ENCODE peak calls at places on chromosomes 7 and 10, in four cellular contexts. F is HCT116, J is K562, Y is SK-N-SH. U is an unnamed sample.

GRCh38 chr7:107838024-107838423 is 35.0 kb upstream of the SLC26A3 start:
- DNase-seq in Y (no peak), J (no peak), F (no peak), U (no peak)

GRCh38 chr10:21975378-21975990 is 28.0 kb downstream of the DNAJC1 start:
- DNase-seq in F (no peak), J (no peak), Y (peak; percentile 31), U (no peak)

GRCh38 chr7:147419001-147419400 is 1171.6 kb upstream of the C7orf33 start:
- DNase-seq in Y (no peak), F (no peak), J (no peak), U (no peak)

GRCh38 chr10:121637437-121637836 is 39.2 kb upstream of the FGFR2 start:
- DNase-seq in J (no peak), F (no peak), Y (no peak), U (no peak)

GRCh38 chr10:62000037-62000603 is 98.6 kb downstream of the ARID5B start:
- DNase-seq in Y (no peak), J (no peak), F (no peak), U (no peak)

GRCh38 chr7:91812388-91812787 is 68.1 kb downstream of the MTERF1 start:
- DNase-seq in Y (no peak), F (no peak), J (no peak), U (no peak)

GRCh38 chr10:129586897-129587443 is 119.9 kb downstream of the MGMT start:
- DNase-seq in Y (no peak), J (no peak), F (no peak), U (peak; percentile 29)

GRCh38 chr7:112149734-112150133 is 56.5 kb downstream of the DOCK4 start:
- DNase-seq in Y (no peak), J (no peak), F (no peak), U (no peak)

GRCh38 chr7:81725496-81726117 is 44.2 kb downstream of the HGF start:
- DNase-seq in F (no peak), Y (peak; percentile 15), J (no peak), U (no peak)

GRCh38 chr10:11145498-11145855 is 127.8 kb downstream of the CELF2 start:
- DNase-seq in J (peak; percentile 51), F (no peak), Y (no peak), U (no peak)

GRCh38 chr7:47132471-47132870 is 449.4 kb downstream of the TNS3 start:
- DNase-seq in J (no peak), F (no peak), Y (no peak), U (no peak)

GRCh38 chr7:83486957-83487356 is 162.0 kb downstream of the SEMA3E start:
- DNase-seq in J (no peak), F (no peak), Y (no peak), U (no peak)

GRCh38 chr10:70915206-70915605 is 26.8 kb upstream of the PCBD1 start:
- DNase-seq in F (no peak), J (no peak), Y (no peak), U (no peak)

GRCh38 chr7:148941598-148942280 is 57.6 kb upstream of the EZH2 start:
- DNase-seq in J (peak; percentile 79), Y (peak; percentile 85), F (peak; percentile 75), U (peak; percentile 84)

GRCh38 chr7:44277851-44278250 is 47.5 kb downstream of the CAMK2B start:
- DNase-seq in J (no peak), Y (peak; percentile 72), F (no peak), U (no peak)

GRCh38 chr10:124381011-124381591 is 37.6 kb downstream of the OAT start:
- DNase-seq in J (no peak), F (no peak), Y (no peak), U (no peak)

GRCh38 chr10:98028168-98028770 is 2.2 kb downstream of the CRTAC1 start:
- DNase-seq in J (peak; percentile 75), F (peak; percentile 37), Y (peak; percentile 75), U (peak; percentile 91)

GRCh38 chr10:15859865-15860691 is at the start of gene MINDY3:
- DNase-seq in F (peak; percentile 79), J (peak; percentile 84), Y (peak; percentile 77), U (peak; percentile 73)

GRCh38 chr10:76436367-76436766 is 1004.9 kb downstream of the LRMDA start:
- DNase-seq in Y (no peak), F (no peak), J (no peak), U (no peak)

GRCh38 chr10:76430330-76430729 is 998.9 kb downstream of the LRMDA start:
- DNase-seq in F (no peak), J (no peak), Y (no peak), U (no peak)

GRCh38 chr10:76435154-76435553 is 1003.7 kb downstream of the LRMDA start:
- DNase-seq in Y (no peak), J (no peak), F (no peak), U (no peak)

GRCh38 chr10:76432274-76433012 is 1001.0 kb downstream of the LRMDA start:
- DNase-seq in Y (peak; percentile 18), F (no peak), J (no peak), U (peak; percentile 54)

DNA sequence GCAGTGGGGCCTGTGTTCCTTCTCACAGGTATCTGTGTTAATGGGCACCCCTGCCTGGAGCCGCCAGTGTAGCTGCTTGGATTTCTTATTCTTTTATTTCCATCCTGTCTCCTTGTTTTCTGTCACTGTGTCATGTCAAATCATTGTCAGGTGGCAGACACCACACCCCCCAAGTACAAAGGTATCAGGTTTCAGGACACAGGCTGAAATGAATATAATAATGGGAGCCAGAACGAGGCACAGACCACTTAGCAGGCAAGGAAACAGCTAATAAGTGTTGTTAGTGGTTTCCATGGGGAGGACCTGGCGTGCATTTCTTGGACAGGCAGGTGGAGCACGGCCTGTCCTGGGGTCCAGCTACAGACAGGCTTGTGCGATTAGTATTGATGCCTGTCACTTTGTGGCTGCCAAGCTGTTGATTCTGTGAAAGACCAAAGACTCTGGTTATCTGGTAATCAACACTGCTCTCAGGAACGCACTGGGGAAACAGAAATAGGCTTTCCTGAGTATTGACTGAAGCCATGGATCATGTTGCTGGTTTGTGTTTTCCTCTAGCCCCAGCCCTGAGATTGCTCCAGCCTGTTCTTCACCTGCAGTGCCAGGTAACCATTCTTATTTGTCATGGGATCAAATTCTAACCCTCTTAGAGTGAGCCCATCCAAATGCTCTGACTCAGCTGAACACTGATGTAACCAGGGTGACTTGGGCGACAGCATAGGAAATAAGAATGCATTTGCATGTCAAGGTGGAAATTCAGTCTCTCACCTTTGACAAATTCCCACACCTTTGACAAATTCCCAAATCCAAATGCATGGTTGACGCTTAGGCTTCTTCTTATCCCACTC is 1002.0 kb downstream of the LRMDA start:
- DNase-seq in Y (peak; percentile 30), J (no peak), F (no peak), U (no peak)
- TF ChIP-seq REST in Y (no peak), J (no peak), F (no peak), U (no peak)

DNA sequence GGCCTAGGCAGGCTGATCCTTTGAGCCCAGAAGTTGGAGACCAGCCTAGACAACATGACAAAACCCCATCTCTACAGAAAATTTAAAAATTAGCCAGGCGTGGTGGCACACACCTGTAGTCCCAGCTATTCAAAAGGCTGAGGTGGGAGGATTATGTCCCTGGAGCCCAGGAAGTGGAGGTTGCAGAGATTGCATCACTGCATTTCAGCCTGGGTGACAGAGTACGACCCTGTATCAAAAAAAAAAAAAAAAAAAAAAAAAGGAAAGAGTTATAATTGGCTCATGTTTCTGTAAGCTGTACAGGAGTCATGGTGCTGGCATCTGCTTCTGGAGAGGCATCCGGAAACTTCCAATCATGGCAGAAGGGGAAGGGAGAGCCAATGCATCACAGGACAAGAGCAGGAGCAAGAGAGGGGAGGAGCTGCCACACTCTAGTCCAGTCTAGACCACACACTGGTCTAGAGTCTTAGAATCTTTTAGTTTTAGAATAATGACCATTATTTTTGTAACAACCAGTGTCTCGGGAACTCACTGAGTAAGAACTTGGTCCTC is 16.8 kb downstream of the DOCK1 start:
- DNase-seq in Y (no peak), J (no peak), F (peak; percentile 29), U (no peak)
- H3K4me3 ChIP-seq in Y (no peak overlapping the region), J (no peak overlapping the region), F (no peak overlapping the region), U (no peak overlapping the region)

GRCh38 chr10:132700168-132701098 is 85.5 kb downstream of the NKX6-2 start:
- DNase-seq in J (no peak), F (no peak), Y (no peak), U (no peak)
- H2AFZ ChIP-seq in J (no peak overlapping the region), F (no peak overlapping the region), Y (no peak overlapping the region), U (no peak overlapping the region)

GRCh38 chr7:120949393-120949799 is 1.2 kb upstream of the ING3 start:
- DNase-seq in F (no peak), Y (no peak), J (no peak), U (no peak)

GRCh38 chr7:120951826-120952225 is 1.2 kb downstream of the ING3 start:
- DNase-seq in J (no peak), F (no peak), Y (no peak), U (no peak)

GRCh38 chr7:120950026-120950538 is 495 bp upstream of the ING3 start:
- DNase-seq in Y (no peak), J (no peak), F (no peak), U (no peak)

GRCh38 chr7:120951309-120951706 is 731 bp downstream of the ING3 start:
- DNase-seq in Y (no peak), F (no peak), J (no peak), U (no peak)

GRCh38 chr7:120950539-120951308 is at the start of gene ING3:
- DNase-seq in Y (peak; percentile 96), J (peak; percentile 97), F (peak; percentile 95), U (peak; percentile 99)
- TF ChIP-seq REST in Y (peak; percentile 17), J (no peak), F (no peak), U (no peak)

GRCh38 chr10:112957589-112958202 is 7.6 kb downstream of the TCF7L2 start:
- DNase-seq in J (no peak), Y (no peak), F (no peak), U (no peak)
- H3K4me3 ChIP-seq in J (no peak overlapping the region), Y (no peak overlapping the region), F (peak overlapping the region; percentile 73), U (peak overlapping the region; percentile 83)

GRCh38 chr7:37342170-37342569 is 106.5 kb downstream of the ELMO1 start:
- DNase-seq in F (no peak), J (no peak), Y (no peak), U (no peak)

GRCh38 chr7:37346761-37347160 is 101.9 kb downstream of the ELMO1 start:
- DNase-seq in J (no peak), F (no peak), Y (no peak), U (no peak)

GRCh38 chr7:37342665-37343471 is 105.8 kb downstream of the ELMO1 start:
- DNase-seq in J (no peak), F (no peak), Y (peak; percentile 66), U (no peak)

GRCh38 chr7:37341033-37341630 is 107.5 kb downstream of the ELMO1 start:
- DNase-seq in F (no peak), J (no peak), Y (no peak), U (no peak)

GRCh38 chr7:37344886-37345579 is 103.6 kb downstream of the ELMO1 start:
- DNase-seq in F (no peak), Y (peak; percentile 39), J (no peak), U (no peak)
- H2AFZ ChIP-seq in F (no peak overlapping the region), Y (no peak overlapping the region), J (peak overlapping the region; percentile 55), U (no peak overlapping the region)

GRCh38 chr7:141339603-141340002 is 211.6 kb upstream of the AGK start:
- DNase-seq in Y (peak; percentile 30), F (no peak), J (no peak), U (peak; percentile 41)
- TF ChIP-seq REST in Y (no peak), F (no peak), J (no peak), U (peak; percentile 73)

U was measured in GM23338.